ENCODE peak calls at places on chromosomes 4 and X, in four cellular contexts. D is H1, X is transverse colon, L is HCT116. Z is an unnamed sample.

GRCh38 chr4:139619644-139620043 is 46.0 kb upstream of the MGST2 start:
- DNase-seq in D (no peak), X (no peak), L (no peak), Z (no peak)

GRCh38 chrX:39518451-39519212 is 579.1 kb downstream of the BCOR start:
- DNase-seq in D (no peak), X (no peak), L (no peak), Z (no peak)

GRCh38 chrX:51892921-51893745 is at the start of gene MAGED1:
- DNase-seq in D (peak; percentile 90), X (peak; percentile 86), L (no peak), Z (peak; percentile 88)

GRCh38 chr4:157996598-157996997 is 176.2 kb downstream of the GASK1B start:
- DNase-seq in D (no peak), X (no peak), L (no peak), Z (no peak)

GRCh38 chrX:109485470-109486340 is 3.8 kb upstream of the GUCY2F start:
- DNase-seq in D (no peak), X (peak; percentile 63), L (peak; percentile 49), Z (peak; percentile 68)

GRCh38 chr4:24657768-24658617 is 73.6 kb upstream of the DHX15 start:
- DNase-seq in D (no peak), X (peak; percentile 74), L (peak; percentile 47), Z (peak; percentile 70)

GRCh38 chrX:149841929-149842328 is 39.1 kb upstream of the MAGEA8 start:
- DNase-seq in D (no peak), X (no peak), L (no peak), Z (no peak)

GRCh38 chrX:56066016-56066415 is 166.1 kb upstream of the KLF8 start:
- DNase-seq in D (no peak), X (no peak), L (no peak), Z (no peak)

GRCh38 chr4:8061573-8061972 is 97.0 kb downstream of the ABLIM2 start:
- DNase-seq in D (no peak), X (no peak), L (no peak), Z (no peak)

DNA sequence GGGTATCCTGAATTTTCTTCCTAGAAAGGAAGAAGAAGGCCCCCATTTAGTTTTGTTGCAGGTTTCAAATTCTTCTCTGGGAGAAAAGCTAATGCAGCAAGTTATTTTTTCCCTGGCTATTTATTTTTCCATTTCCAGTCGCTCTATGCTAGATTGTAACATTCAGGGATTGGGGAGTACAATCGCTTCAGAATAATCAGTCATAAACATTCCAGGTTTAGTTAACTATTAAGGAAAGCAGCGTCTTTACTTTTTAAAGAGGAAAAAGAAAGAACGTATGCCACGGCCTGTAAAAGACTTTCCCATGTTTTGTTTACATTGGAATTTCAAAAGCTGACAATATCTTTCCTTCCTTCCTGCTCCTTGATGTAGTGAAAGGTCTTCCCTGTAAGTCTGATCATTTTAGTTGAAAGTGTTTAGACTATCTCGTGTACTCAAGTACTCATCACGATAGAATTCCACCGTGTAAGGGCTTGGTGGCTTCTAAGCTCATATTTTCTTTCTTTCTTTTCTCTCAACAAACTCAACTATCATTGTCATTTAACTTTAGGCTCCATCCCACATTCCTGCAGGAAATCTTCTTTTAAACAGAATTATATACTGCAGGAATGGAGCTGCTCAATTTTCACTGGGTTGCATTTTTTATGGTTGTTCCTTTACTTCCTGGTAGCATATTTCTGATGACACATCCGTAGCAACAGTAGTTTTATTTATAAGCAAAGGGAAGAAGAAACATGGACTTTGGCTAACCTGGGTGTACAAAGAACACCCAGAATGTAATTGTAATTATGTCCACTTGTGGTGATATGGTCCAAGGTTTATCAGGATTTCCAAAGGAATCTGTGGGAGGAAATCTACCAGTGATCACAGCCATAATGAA is 213.1 kb upstream of the FAT1 start:
- DNase-seq in D (no peak), X (no peak), L (peak; percentile 84), Z (no peak)
- TF ChIP-seq CTCF in D (no peak), X (peak; percentile 32), L (no peak), Z (no peak)

GRCh38 chr4:125434136-125434535 is 119.4 kb downstream of the FAT4 start:
- DNase-seq in D (no peak), X (no peak), L (no peak), Z (no peak)
- TF ChIP-seq POLR2AphosphoS5 in D (no peak), X (no peak), L (no peak), Z (no peak)

DNA sequence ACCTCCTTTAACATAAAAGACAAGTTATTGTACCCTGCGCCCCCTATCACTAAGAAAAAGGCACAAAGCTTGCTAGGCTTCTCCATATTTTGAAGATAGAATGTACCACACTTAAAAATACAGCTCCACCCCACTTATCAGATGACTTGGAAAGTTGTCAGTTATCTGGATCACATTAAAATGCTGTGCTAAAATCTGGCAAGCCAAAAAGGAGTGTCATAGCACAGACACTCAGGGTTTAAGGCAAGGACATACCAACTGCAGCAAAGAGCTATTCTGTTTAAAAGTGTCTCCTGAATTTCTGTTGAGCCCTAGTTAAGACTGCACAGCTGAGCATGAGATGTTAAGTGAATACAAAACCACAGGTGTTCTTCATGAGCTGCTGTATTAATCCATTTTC is 182.5 kb upstream of the FAT4 start:
- DNase-seq in D (no peak), X (no peak), L (no peak), Z (no peak)
- TF ChIP-seq POLR2A in D (no peak), X (no peak), L (no peak), Z (no peak)

DNA sequence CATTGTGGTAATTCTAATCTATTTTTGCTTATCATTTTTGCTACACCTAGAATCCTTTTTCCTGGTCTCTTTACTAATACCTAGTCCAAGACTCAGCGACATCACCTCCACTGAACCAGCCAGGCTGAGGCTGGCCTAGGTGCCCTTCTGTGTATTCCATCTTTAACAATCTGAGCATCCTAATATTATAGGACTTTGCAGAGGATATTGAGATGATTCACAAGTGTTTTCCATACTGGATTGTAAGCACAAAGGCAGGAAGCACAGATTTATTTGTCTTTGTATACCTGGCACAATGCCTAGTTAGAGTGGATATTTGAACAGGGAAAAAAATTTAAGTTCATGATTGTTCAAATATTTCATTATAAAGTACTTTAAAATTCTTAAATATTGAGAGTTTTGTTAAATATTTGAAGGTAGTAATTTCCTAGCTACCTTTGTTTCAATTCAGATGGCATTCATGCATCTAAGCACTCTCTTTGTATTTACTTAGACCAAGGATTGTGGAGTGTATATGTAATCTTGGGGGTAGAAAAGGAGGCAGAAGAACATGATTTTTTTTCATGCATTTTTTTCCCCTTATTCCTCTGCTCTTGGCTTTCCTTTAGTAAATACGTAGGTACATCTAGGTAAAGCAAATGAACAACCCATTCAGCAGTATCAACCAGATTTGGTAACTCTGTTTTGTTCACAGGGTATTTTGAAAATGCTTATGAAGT is 18.4 kb downstream of the SMARCA5 start:
- DNase-seq in D (no peak), X (no peak), L (no peak), Z (no peak)
- TF ChIP-seq CTCF in D (no peak), X (no peak), L (no peak), Z (no peak)

DNA sequence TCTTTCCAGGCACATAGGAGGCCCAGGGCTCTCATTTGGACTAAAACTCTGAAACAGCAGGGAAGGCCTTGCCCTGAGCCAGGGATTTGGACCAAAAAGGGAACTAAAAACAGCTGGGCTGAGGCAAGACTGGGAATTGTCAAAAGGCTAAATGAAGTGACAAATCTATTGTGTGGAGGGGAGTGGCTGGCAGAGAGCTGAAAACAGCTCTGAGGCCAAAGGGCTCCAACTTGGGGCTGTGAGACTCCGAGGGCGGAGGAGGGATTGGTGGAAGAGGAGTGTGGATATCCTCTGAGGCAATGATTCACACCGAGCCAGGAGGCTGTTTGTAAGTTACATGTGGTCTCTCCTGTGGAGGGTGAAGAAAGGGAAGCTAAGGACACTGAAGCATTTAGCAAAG is 63.2 kb downstream of the PHEX start:
- DNase-seq in D (no peak), X (peak; percentile 10), L (no peak), Z (no peak)
- TF ChIP-seq POLR2AphosphoS5 in D (no peak), X (no peak), L (no peak), Z (no peak)